ENCODE peak calls at places on chromosome 3, in five cellular contexts. One of them, this sample, is unnamed.

GRCh38 chr3:17115186-17115585 is 230.4 kb downstream of the PLCL2 start:
- DNase-seq in ovary: no peak
- DNase-seq in right atrium auricular region: no peak
- DNase-seq in spleen: no peak
- DNase-seq in fibroblast of lung: peak; percentile 55
- DNase-seq in this sample: no peak

GRCh38 chr3:178067721-178068120 is 468.5 kb upstream of the KCNMB2 start:
- DNase-seq in ovary: no peak
- DNase-seq in right atrium auricular region: no peak
- DNase-seq in spleen: no peak
- DNase-seq in fibroblast of lung: no peak
- DNase-seq in this sample: no peak

GRCh38 chr3:149224736-149225594 is 3.3 kb upstream of the CP start:
- DNase-seq in ovary: no peak
- DNase-seq in right atrium auricular region: no peak
- DNase-seq in spleen: no peak
- DNase-seq in fibroblast of lung: peak; percentile 83
- DNase-seq in this sample: peak; percentile 59

GRCh38 chr3:58306662-58307286 is 454 bp downstream of the HTD2 start:
- DNase-seq in ovary: peak; percentile 72
- DNase-seq in right atrium auricular region: no peak
- DNase-seq in spleen: peak; percentile 85
- DNase-seq in fibroblast of lung: peak; percentile 41
- DNase-seq in this sample: no peak

GRCh38 chr3:29763115-29763514 is 482.2 kb downstream of the RBMS3 start:
- DNase-seq in ovary: no peak
- DNase-seq in right atrium auricular region: no peak
- DNase-seq in spleen: no peak
- DNase-seq in fibroblast of lung: no peak
- DNase-seq in this sample: no peak

GRCh38 chr3:63279442-63279841 is 1.3 kb downstream of the SYNPR start:
- DNase-seq in ovary: no peak
- DNase-seq in right atrium auricular region: no peak
- DNase-seq in spleen: no peak
- DNase-seq in fibroblast of lung: no peak
- DNase-seq in this sample: no peak

GRCh38 chr3:57962448-57962834 is 45.8 kb upstream of the FLNB start:
- DNase-seq in ovary: no peak
- DNase-seq in right atrium auricular region: no peak
- DNase-seq in spleen: no peak
- DNase-seq in fibroblast of lung: no peak
- DNase-seq in this sample: no peak

GRCh38 chr3:128383316-128384235 is 83.1 kb downstream of the DNAJB8 start:
- DNase-seq in ovary: peak; percentile 72
- DNase-seq in right atrium auricular region: no peak
- DNase-seq in spleen: no peak
- DNase-seq in fibroblast of lung: peak; percentile 39
- DNase-seq in this sample: no peak

GRCh38 chr3:157438371-157438735 is 1.7 kb downstream of the PTX3 start:
- DNase-seq in ovary: no peak
- DNase-seq in right atrium auricular region: no peak
- DNase-seq in spleen: no peak
- DNase-seq in fibroblast of lung: peak; percentile 25
- DNase-seq in this sample: no peak

GRCh38 chr3:68239542-68239941 is 585.1 kb upstream of the SUCLG2 start:
- DNase-seq in ovary: no peak
- DNase-seq in right atrium auricular region: no peak
- DNase-seq in spleen: no peak
- DNase-seq in fibroblast of lung: no peak
- DNase-seq in this sample: no peak

GRCh38 chr3:129940086-129940485 is 34.4 kb upstream of the TRH start:
- DNase-seq in ovary: no peak
- DNase-seq in right atrium auricular region: no peak
- DNase-seq in spleen: no peak
- DNase-seq in fibroblast of lung: no peak
- DNase-seq in this sample: no peak

GRCh38 chr3:69998759-69999158 is 774 bp upstream of the SAMMSON start:
- DNase-seq in ovary: no peak
- DNase-seq in right atrium auricular region: no peak
- DNase-seq in spleen: no peak
- DNase-seq in fibroblast of lung: no peak
- DNase-seq in this sample: no peak

GRCh38 chr3:23567917-23568316 is 237.8 kb upstream of the UBE2E1 start:
- DNase-seq in ovary: no peak
- DNase-seq in right atrium auricular region: no peak
- DNase-seq in spleen: no peak
- DNase-seq in fibroblast of lung: peak; percentile 97
- DNase-seq in this sample: peak; percentile 84

GRCh38 chr3:150158974-150159625 is 188.4 kb upstream of the PFN2 start:
- DNase-seq in ovary: no peak
- DNase-seq in right atrium auricular region: no peak
- DNase-seq in spleen: no peak
- DNase-seq in fibroblast of lung: peak; percentile 31
- DNase-seq in this sample: no peak

GRCh38 chr3:107421170-107421792 is 44.0 kb downstream of the CCDC54 start:
- DNase-seq in ovary: no peak
- DNase-seq in right atrium auricular region: no peak
- DNase-seq in spleen: no peak
- DNase-seq in fibroblast of lung: peak; percentile 63
- DNase-seq in this sample: no peak

GRCh38 chr3:106341090-106341489 is 472.3 kb upstream of the CBLB start:
- DNase-seq in ovary: no peak
- DNase-seq in right atrium auricular region: no peak
- DNase-seq in spleen: no peak
- DNase-seq in fibroblast of lung: no peak
- DNase-seq in this sample: no peak

GRCh38 chr3:119146578-119147375 is 812 bp downstream of the TEX55 start:
- DNase-seq in ovary: no peak
- DNase-seq in right atrium auricular region: no peak
- DNase-seq in spleen: no peak
- DNase-seq in fibroblast of lung: peak; percentile 10
- DNase-seq in this sample: no peak

GRCh38 chr3:177589921-177590336 is 392.6 kb upstream of the TBL1XR1 start:
- DNase-seq in ovary: no peak
- DNase-seq in right atrium auricular region: no peak
- DNase-seq in spleen: no peak
- DNase-seq in fibroblast of lung: peak; percentile 100
- DNase-seq in this sample: peak; percentile 70

GRCh38 chr3:50090985-50091384 is 2.3 kb downstream of the RBM5 start:
- DNase-seq in ovary: no peak
- DNase-seq in right atrium auricular region: no peak
- DNase-seq in spleen: no peak
- DNase-seq in fibroblast of lung: no peak
- DNase-seq in this sample: no peak
- H3K4me3 ChIP-seq in ovary: no peak overlapping the region
- H3K4me3 ChIP-seq in right atrium auricular region: no peak overlapping the region
- H3K4me3 ChIP-seq in spleen: peak overlapping the region; percentile 78
- H3K4me3 ChIP-seq in fibroblast of lung: peak overlapping the region; percentile 87
- H3K4me3 ChIP-seq in this sample: peak overlapping the region; percentile 99

DNA sequence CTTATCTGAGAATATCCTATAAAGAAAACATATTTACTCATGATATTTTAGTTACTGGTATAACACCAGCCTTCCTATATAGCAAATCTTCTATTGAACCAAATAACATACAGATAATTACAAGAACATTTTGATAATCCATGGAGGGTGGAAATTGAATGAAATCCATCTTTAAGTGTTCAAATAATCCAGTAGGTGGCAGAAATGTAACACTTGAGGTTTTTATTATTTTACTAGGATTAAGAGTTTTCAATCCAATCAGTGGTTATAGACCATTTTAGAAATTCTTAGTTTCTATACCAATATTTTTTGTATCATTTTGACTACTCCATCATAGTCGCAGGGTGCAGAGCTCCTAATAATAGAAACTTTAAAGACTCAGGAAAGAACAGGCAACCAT is 101.9 kb upstream of the KCNH8 start:
- DNase-seq in ovary: no peak
- DNase-seq in right atrium auricular region: no peak
- DNase-seq in spleen: no peak
- DNase-seq in fibroblast of lung: no peak
- DNase-seq in this sample: no peak
- TF ChIP-seq CTCF in ovary: no peak
- TF ChIP-seq CTCF in right atrium auricular region: no peak
- TF ChIP-seq CTCF in spleen: no peak
- TF ChIP-seq CTCF in fibroblast of lung: no peak
- TF ChIP-seq CTCF in this sample: no peak

GRCh38 chr3:102036015-102036414 is 186.7 kb downstream of the NFKBIZ start:
- DNase-seq in ovary: no peak
- DNase-seq in right atrium auricular region: no peak
- DNase-seq in spleen: no peak
- DNase-seq in fibroblast of lung: no peak
- DNase-seq in this sample: no peak

GRCh38 chr3:102032491-102033383 is 183.4 kb downstream of the NFKBIZ start:
- DNase-seq in ovary: no peak
- DNase-seq in right atrium auricular region: no peak
- DNase-seq in spleen: no peak
- DNase-seq in fibroblast of lung: no peak
- DNase-seq in this sample: no peak

GRCh38 chr3:102034639-102035038 is 185.3 kb downstream of the NFKBIZ start:
- DNase-seq in ovary: no peak
- DNase-seq in right atrium auricular region: no peak
- DNase-seq in spleen: no peak
- DNase-seq in fibroblast of lung: no peak
- DNase-seq in this sample: no peak

GRCh38 chr3:102035118-102035517 is 185.8 kb downstream of the NFKBIZ start:
- DNase-seq in ovary: no peak
- DNase-seq in right atrium auricular region: no peak
- DNase-seq in spleen: no peak
- DNase-seq in fibroblast of lung: no peak
- DNase-seq in this sample: no peak

DNA sequence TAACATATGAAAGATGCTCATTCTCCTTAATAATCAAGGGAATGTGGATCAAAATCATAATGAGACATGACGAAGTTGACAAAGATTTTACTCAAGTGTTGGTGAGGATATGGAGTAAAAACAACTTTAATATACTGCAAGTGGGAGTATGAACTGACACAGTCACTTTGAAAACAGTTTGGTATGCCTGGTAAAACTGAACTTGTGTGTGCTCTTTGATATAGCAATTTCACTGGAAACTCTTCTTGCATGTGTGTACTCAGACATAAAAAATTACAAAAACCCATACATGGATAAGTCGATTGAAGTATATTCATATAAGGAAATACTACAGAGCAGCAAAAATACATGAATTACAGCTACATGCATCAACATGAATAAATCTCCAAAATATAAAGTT is 182.5 kb downstream of the NFKBIZ start:
- DNase-seq in ovary: no peak
- DNase-seq in right atrium auricular region: no peak
- DNase-seq in spleen: no peak
- DNase-seq in fibroblast of lung: no peak
- DNase-seq in this sample: no peak
- H3K4me3 ChIP-seq in ovary: no peak overlapping the region
- H3K4me3 ChIP-seq in right atrium auricular region: no peak overlapping the region
- H3K4me3 ChIP-seq in spleen: no peak overlapping the region
- H3K4me3 ChIP-seq in fibroblast of lung: no peak overlapping the region
- H3K4me3 ChIP-seq in this sample: no peak overlapping the region

GRCh38 chr3:36837089-36837488 is 72.7 kb upstream of the DCLK3 start:
- DNase-seq in ovary: no peak
- DNase-seq in right atrium auricular region: peak; percentile 13
- DNase-seq in spleen: no peak
- DNase-seq in fibroblast of lung: no peak
- DNase-seq in this sample: no peak
- TF ChIP-seq CTCF in ovary: no peak
- TF ChIP-seq CTCF in right atrium auricular region: no peak
- TF ChIP-seq CTCF in spleen: no peak
- TF ChIP-seq CTCF in fibroblast of lung: peak; percentile 12
- TF ChIP-seq CTCF in this sample: no peak

DNA sequence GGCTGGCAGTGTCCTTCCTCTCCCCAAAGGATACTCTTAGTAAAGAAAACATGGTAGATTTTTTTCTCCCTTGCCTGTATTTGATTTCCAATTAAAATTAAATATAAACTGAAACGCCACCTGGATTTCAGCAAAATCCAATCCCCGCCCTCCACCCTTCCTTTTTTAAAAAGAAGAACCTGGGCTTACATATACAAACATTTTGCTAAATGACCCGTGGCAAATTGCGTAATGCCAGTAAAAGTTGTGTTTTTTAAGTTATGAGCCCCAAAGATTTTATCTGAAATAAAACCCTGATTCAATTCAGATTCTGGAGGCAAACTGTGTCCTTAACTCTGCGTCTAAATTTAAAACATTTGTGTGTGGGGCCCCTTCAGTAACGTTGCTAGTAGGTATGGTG is 403.0 kb downstream of the FOXP1 start:
- DNase-seq in ovary: no peak
- DNase-seq in right atrium auricular region: no peak
- DNase-seq in spleen: no peak
- DNase-seq in fibroblast of lung: no peak
- DNase-seq in this sample: no peak
- H3K4me3 ChIP-seq in ovary: no peak overlapping the region
- H3K4me3 ChIP-seq in right atrium auricular region: no peak overlapping the region
- H3K4me3 ChIP-seq in spleen: no peak overlapping the region
- H3K4me3 ChIP-seq in fibroblast of lung: no peak overlapping the region
- H3K4me3 ChIP-seq in this sample: no peak overlapping the region

DNA sequence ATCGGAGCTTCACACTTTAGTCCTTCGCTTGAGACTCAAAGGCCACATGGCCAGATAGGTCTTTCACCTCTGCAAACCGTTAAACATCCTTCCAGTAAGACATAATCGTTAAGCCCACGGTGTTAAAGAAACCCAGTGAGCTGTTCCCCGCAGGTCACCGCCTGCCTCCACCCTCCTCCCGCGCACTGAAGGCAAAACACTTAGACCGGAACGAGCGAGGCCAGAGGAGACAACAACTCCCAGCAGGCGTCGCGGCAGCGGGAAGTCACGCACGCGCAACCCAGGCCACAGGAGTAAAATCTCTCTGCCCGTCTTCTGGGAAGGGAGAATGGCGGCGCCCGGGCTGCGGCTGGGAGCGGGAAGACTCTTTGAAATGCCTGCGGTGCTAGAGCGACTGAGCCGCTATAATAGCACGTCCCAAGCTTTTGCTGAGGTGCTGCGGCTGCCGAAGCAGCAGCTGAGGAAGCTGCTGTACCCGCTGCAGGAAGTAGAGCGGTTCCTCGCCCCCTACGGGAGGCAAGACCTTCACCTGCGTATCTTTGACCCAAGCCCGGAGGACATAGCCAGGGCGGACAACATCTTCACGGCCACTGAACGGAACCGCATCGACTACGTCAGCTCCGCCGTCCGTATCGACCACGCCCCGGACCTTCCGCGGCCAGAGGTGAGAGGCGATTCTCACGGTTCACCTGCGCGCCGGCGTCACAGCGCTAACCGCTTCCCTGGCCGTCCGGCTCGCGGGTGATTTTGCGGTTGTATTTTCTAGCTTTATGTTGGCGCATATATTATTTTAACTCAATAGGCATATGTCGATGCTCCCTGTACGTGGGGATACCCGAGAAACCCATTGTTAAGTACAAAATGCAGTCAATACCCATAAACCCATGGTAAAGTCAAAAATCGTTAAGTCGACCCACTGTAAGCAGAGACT is at the start of gene GTPBP8:
- DNase-seq in ovary: peak; percentile 93
- DNase-seq in right atrium auricular region: peak; percentile 93
- DNase-seq in spleen: peak; percentile 98
- DNase-seq in fibroblast of lung: peak; percentile 86
- DNase-seq in this sample: peak; percentile 29
- TF ChIP-seq CTCF in ovary: no peak
- TF ChIP-seq CTCF in right atrium auricular region: no peak
- TF ChIP-seq CTCF in spleen: peak; percentile 24
- TF ChIP-seq CTCF in fibroblast of lung: peak; percentile 10
- TF ChIP-seq CTCF in this sample: peak; percentile 18

GRCh38 chr3:151460240-151460639 is 621 bp downstream of the IGSF10 start:
- DNase-seq in ovary: no peak
- DNase-seq in right atrium auricular region: no peak
- DNase-seq in spleen: no peak
- DNase-seq in fibroblast of lung: peak; percentile 44
- DNase-seq in this sample: no peak
- H3K4me3 ChIP-seq in ovary: peak overlapping the region; percentile 61
- H3K4me3 ChIP-seq in right atrium auricular region: peak overlapping the region; percentile 52
- H3K4me3 ChIP-seq in spleen: peak overlapping the region; percentile 34
- H3K4me3 ChIP-seq in fibroblast of lung: no peak overlapping the region
- H3K4me3 ChIP-seq in this sample: no peak overlapping the region

GRCh38 chr3:185823280-185824044 is 1.4 kb downstream of the IGF2BP2 start:
- DNase-seq in ovary: peak; percentile 63
- DNase-seq in right atrium auricular region: no peak
- DNase-seq in spleen: peak; percentile 82
- DNase-seq in fibroblast of lung: peak; percentile 62
- DNase-seq in this sample: no peak
- TF ChIP-seq CTCF in ovary: no peak
- TF ChIP-seq CTCF in right atrium auricular region: no peak
- TF ChIP-seq CTCF in spleen: no peak
- TF ChIP-seq CTCF in fibroblast of lung: peak; percentile 15
- TF ChIP-seq CTCF in this sample: no peak